ENCODE peak calls at places on chromosomes 12 and 14, in six cellular contexts. One of them, this sample, is unnamed.

GRCh38 chr12:76374395-76375020 is 26.3 kb upstream of the BBS10 start:
- DNase-seq in adrenal gland: no peak
- DNase-seq in stimulated activated CD4-positive, alpha-beta T cell treated with anti-CD3 and anti-CD28 coated beads, Interleukin-12 subunit alpha, Interleukin-12 subunit beta, amount 100 ng/mL, for 4 hours: no peak
- DNase-seq in HEK293T: no peak
- DNase-seq in testis: no peak
- DNase-seq in GM10248: no peak
- DNase-seq in this sample: no peak

GRCh38 chr12:124006582-124007170 is 33.7 kb downstream of the ZNF664 start:
- DNase-seq in adrenal gland: no peak
- DNase-seq in stimulated activated CD4-positive, alpha-beta T cell treated with anti-CD3 and anti-CD28 coated beads, Interleukin-12 subunit alpha, Interleukin-12 subunit beta, amount 100 ng/mL, for 4 hours: peak
- DNase-seq in HEK293T: no peak
- DNase-seq in testis: no peak
- DNase-seq in GM10248: peak
- DNase-seq in this sample: no peak

GRCh38 chr12:98002887-98003493 is 512.4 kb upstream of the TMPO start:
- DNase-seq in adrenal gland: peak
- DNase-seq in stimulated activated CD4-positive, alpha-beta T cell treated with anti-CD3 and anti-CD28 coated beads, Interleukin-12 subunit alpha, Interleukin-12 subunit beta, amount 100 ng/mL, for 4 hours: no peak
- DNase-seq in HEK293T: peak
- DNase-seq in testis: peak
- DNase-seq in GM10248: peak
- DNase-seq in this sample: no peak

GRCh38 chr12:81245918-81246611 is 168.2 kb downstream of the ACSS3 start:
- DNase-seq in adrenal gland: no peak
- DNase-seq in stimulated activated CD4-positive, alpha-beta T cell treated with anti-CD3 and anti-CD28 coated beads, Interleukin-12 subunit alpha, Interleukin-12 subunit beta, amount 100 ng/mL, for 4 hours: no peak
- DNase-seq in HEK293T: peak
- DNase-seq in testis: no peak
- DNase-seq in GM10248: no peak
- DNase-seq in this sample: no peak

GRCh38 chr12:873954-874353 is 75.5 kb downstream of the RAD52 start:
- DNase-seq in adrenal gland: peak
- DNase-seq in stimulated activated CD4-positive, alpha-beta T cell treated with anti-CD3 and anti-CD28 coated beads, Interleukin-12 subunit alpha, Interleukin-12 subunit beta, amount 100 ng/mL, for 4 hours: no peak
- DNase-seq in HEK293T: no peak
- DNase-seq in testis: peak
- DNase-seq in GM10248: no peak
- DNase-seq in this sample: no peak

GRCh38 chr14:95519699-95520098 is 3.2 kb upstream of the SYNE3 start:
- DNase-seq in adrenal gland: peak
- DNase-seq in stimulated activated CD4-positive, alpha-beta T cell treated with anti-CD3 and anti-CD28 coated beads, Interleukin-12 subunit alpha, Interleukin-12 subunit beta, amount 100 ng/mL, for 4 hours: peak
- DNase-seq in HEK293T: no peak
- DNase-seq in testis: peak
- DNase-seq in GM10248: no peak
- DNase-seq in this sample: peak

GRCh38 chr14:58947816-58948440 is 240.5 kb upstream of the DAAM1 start:
- DNase-seq in adrenal gland: no peak
- DNase-seq in stimulated activated CD4-positive, alpha-beta T cell treated with anti-CD3 and anti-CD28 coated beads, Interleukin-12 subunit alpha, Interleukin-12 subunit beta, amount 100 ng/mL, for 4 hours: no peak
- DNase-seq in HEK293T: peak
- DNase-seq in testis: no peak
- DNase-seq in GM10248: no peak
- DNase-seq in this sample: no peak

GRCh38 chr12:23889069-23889440 is 60.4 kb downstream of the SOX5 start:
- DNase-seq in adrenal gland: no peak
- DNase-seq in stimulated activated CD4-positive, alpha-beta T cell treated with anti-CD3 and anti-CD28 coated beads, Interleukin-12 subunit alpha, Interleukin-12 subunit beta, amount 100 ng/mL, for 4 hours: no peak
- DNase-seq in HEK293T: no peak
- DNase-seq in testis: no peak
- DNase-seq in GM10248: no peak
- DNase-seq in this sample: no peak

GRCh38 chr12:89225808-89226368 is 126.4 kb downstream of the DUSP6 start:
- DNase-seq in adrenal gland: no peak
- DNase-seq in stimulated activated CD4-positive, alpha-beta T cell treated with anti-CD3 and anti-CD28 coated beads, Interleukin-12 subunit alpha, Interleukin-12 subunit beta, amount 100 ng/mL, for 4 hours: peak
- DNase-seq in HEK293T: no peak
- DNase-seq in testis: no peak
- DNase-seq in GM10248: no peak
- DNase-seq in this sample: no peak

GRCh38 chr14:22532345-22533056 is 56.5 kb downstream of the DAD1 start:
- DNase-seq in adrenal gland: no peak
- DNase-seq in stimulated activated CD4-positive, alpha-beta T cell treated with anti-CD3 and anti-CD28 coated beads, Interleukin-12 subunit alpha, Interleukin-12 subunit beta, amount 100 ng/mL, for 4 hours: no peak
- DNase-seq in HEK293T: no peak
- DNase-seq in testis: no peak
- DNase-seq in GM10248: no peak
- DNase-seq in this sample: no peak

GRCh38 chr12:18861287-18861858 is 123.5 kb downstream of the CAPZA3 start:
- DNase-seq in adrenal gland: no peak
- DNase-seq in stimulated activated CD4-positive, alpha-beta T cell treated with anti-CD3 and anti-CD28 coated beads, Interleukin-12 subunit alpha, Interleukin-12 subunit beta, amount 100 ng/mL, for 4 hours: no peak
- DNase-seq in HEK293T: no peak
- DNase-seq in testis: no peak
- DNase-seq in GM10248: no peak
- DNase-seq in this sample: no peak

GRCh38 chr14:71556730-71557129 is 375.5 kb upstream of the RGS6 start:
- DNase-seq in adrenal gland: no peak
- DNase-seq in stimulated activated CD4-positive, alpha-beta T cell treated with anti-CD3 and anti-CD28 coated beads, Interleukin-12 subunit alpha, Interleukin-12 subunit beta, amount 100 ng/mL, for 4 hours: no peak
- DNase-seq in HEK293T: no peak
- DNase-seq in testis: no peak
- DNase-seq in GM10248: no peak
- DNase-seq in this sample: no peak

GRCh38 chr14:92524603-92525185 is 11.1 kb downstream of the RIN3 start:
- DNase-seq in adrenal gland: no peak
- DNase-seq in stimulated activated CD4-positive, alpha-beta T cell treated with anti-CD3 and anti-CD28 coated beads, Interleukin-12 subunit alpha, Interleukin-12 subunit beta, amount 100 ng/mL, for 4 hours: no peak
- DNase-seq in HEK293T: no peak
- DNase-seq in testis: no peak
- DNase-seq in GM10248: no peak
- DNase-seq in this sample: no peak

GRCh38 chr12:89949457-89950195 is 241.0 kb upstream of the ATP2B1 start:
- DNase-seq in adrenal gland: no peak
- DNase-seq in stimulated activated CD4-positive, alpha-beta T cell treated with anti-CD3 and anti-CD28 coated beads, Interleukin-12 subunit alpha, Interleukin-12 subunit beta, amount 100 ng/mL, for 4 hours: peak
- DNase-seq in HEK293T: peak
- DNase-seq in testis: no peak
- DNase-seq in GM10248: peak
- DNase-seq in this sample: no peak

This sample was measured in amniotic stem cell.